ENCODE peak calls at places on chromosomes 13 and 19, in eight cellular contexts. E, R, U, D, K, B, H and X are unnamed samples.

GRCh38 chr13:66860868-66861447 is 369.2 kb downstream of the PCDH9 start:
- DNase-seq in E (no peak), R (no peak), U (no peak), D (no peak), K (no peak), B (no peak), H (no peak), X (no peak)

GRCh38 chr13:108985166-108985565 is 355.8 kb downstream of the MYO16 start:
- DNase-seq in E (no peak), R (no peak), U (no peak), D (no peak), K (no peak), B (no peak), H (no peak), X (no peak)

GRCh38 chr13:63455938-63456337 is 2040.3 kb upstream of the PCDH20 start:
- DNase-seq in E (peak; percentile 59), R (peak; percentile 17), U (no peak), D (no peak), K (no peak), B (no peak), H (no peak), X (no peak)

GRCh38 chr19:17739121-17739875 is 12.0 kb upstream of the FCHO1 start:
- DNase-seq in E (peak; percentile 52), R (no peak), U (no peak), D (no peak), K (peak; percentile 26), B (no peak), H (no peak), X (no peak)

GRCh38 chr19:13076787-13077186 is 25.9 kb downstream of the LYL1 start:
- DNase-seq in E (no peak), R (no peak), U (no peak), D (no peak), K (no peak), B (no peak), H (no peak), X (no peak)

GRCh38 chr19:2852598-2852997 is 11.3 kb downstream of the ZNF555 start:
- DNase-seq in E (peak; percentile 34), R (no peak), U (no peak), D (no peak), K (no peak), B (no peak), H (no peak), X (no peak)

GRCh38 chr19:33022472-33023116 is 42.1 kb downstream of the RHPN2 start:
- DNase-seq in E (peak; percentile 93), R (peak; percentile 84), U (no peak), D (no peak), K (no peak), B (no peak), H (no peak), X (no peak)

GRCh38 chr13:50713849-50714248 is 129.6 kb downstream of the DLEU7 start:
- DNase-seq in E (no peak), R (no peak), U (no peak), D (peak; percentile 32), K (no peak), B (no peak), H (no peak), X (peak; percentile 81)

GRCh38 chr13:36261011-36261410 is 36.6 kb downstream of the CCDC169 start:
- DNase-seq in E (no peak), R (no peak), U (no peak), D (no peak), K (no peak), B (no peak), H (no peak), X (no peak)

GRCh38 chr19:7257148-7258041 is 36.8 kb downstream of the INSR start:
- DNase-seq in E (no peak), R (no peak), U (no peak), D (no peak), K (no peak), B (peak; percentile 72), H (peak; percentile 4), X (peak; percentile 76)

GRCh38 chr13:113393572-113394503 is 29.9 kb upstream of the GRTP1 start:
- DNase-seq in E (peak; percentile 94), R (peak; percentile 94), U (no peak), D (peak; percentile 96), K (peak; percentile 84), B (peak; percentile 56), H (no peak), X (peak; percentile 54)

GRCh38 chr19:35332817-35333216 is 3.8 kb downstream of the CD22 start:
- DNase-seq in E (peak; percentile 12), R (no peak), U (no peak), D (no peak), K (no peak), B (no peak), H (no peak), X (no peak)

GRCh38 chr13:113930711-113931637 is 42.9 kb downstream of the C13orf46 start:
- DNase-seq in E (no peak), R (no peak), U (no peak), D (no peak), K (no peak), B (no peak), H (peak; percentile 0), X (no peak)

GRCh38 chr13:58080806-58081205 is 449.3 kb downstream of the PCDH17 start:
- DNase-seq in E (peak; percentile 72), R (peak; percentile 49), U (no peak), D (no peak), K (no peak), B (no peak), H (no peak), X (no peak)

GRCh38 chr19:45076029-45076850 is at the start of gene ZNF296:
- DNase-seq in E (peak; percentile 92), R (peak; percentile 91), U (no peak), D (peak; percentile 97), K (peak; percentile 74), B (peak; percentile 75), H (no peak), X (peak; percentile 33)

GRCh38 chr13:31121327-31122140 is 40.2 kb downstream of the HSPH1 start:
- DNase-seq in E (no peak), R (no peak), U (no peak), D (no peak), K (no peak), B (no peak), H (no peak), X (no peak)
- H3K27me3 ChIP-seq in E (no peaks in the 10 kb centered on the region), R (no peaks in the 10 kb centered on the region), U (no peaks in the 10 kb centered on the region), D (no peaks in the 10 kb centered on the region), K (peaks cover 9% of the 10 kb centered on the region), B (peaks cover 64% of the 10 kb centered on the region), H (no peaks in the 10 kb centered on the region), X (no peaks in the 10 kb centered on the region)

GRCh38 chr13:95253033-95253432 is 48.2 kb downstream of the ABCC4 start:
- DNase-seq in E (no peak), R (no peak), U (no peak), D (no peak), K (no peak), B (no peak), H (no peak), X (no peak)

GRCh38 chr13:95256086-95256485 is 45.2 kb downstream of the ABCC4 start:
- DNase-seq in E (no peak), R (no peak), U (no peak), D (no peak), K (no peak), B (peak; percentile 93), H (no peak), X (peak; percentile 93)

GRCh38 chr13:95254341-95254740 is 46.9 kb downstream of the ABCC4 start:
- DNase-seq in E (no peak), R (no peak), U (no peak), D (no peak), K (no peak), B (peak; percentile 56), H (no peak), X (peak; percentile 46)

GRCh38 chr13:95258098-95258497 is 43.2 kb downstream of the ABCC4 start:
- DNase-seq in E (no peak), R (no peak), U (no peak), D (no peak), K (no peak), B (no peak), H (no peak), X (no peak)

GRCh38 chr13:95255072-95255732 is 46.0 kb downstream of the ABCC4 start:
- DNase-seq in E (no peak), R (no peak), U (no peak), D (no peak), K (no peak), B (no peak), H (no peak), X (no peak)
- H3K27ac ChIP-seq in E (no peak overlapping the region), R (no peak overlapping the region), U (no peak overlapping the region), D (no peak overlapping the region), K (no peak overlapping the region), B (peak overlapping the region; percentile 90), H (no peak overlapping the region), X (no peak overlapping the region)

GRCh38 chr13:98983182-98983581 is 5.3 kb upstream of the DOCK9 start:
- DNase-seq in E (no peak), R (no peak), U (no peak), D (no peak), K (no peak), B (no peak), H (no peak), X (no peak)

GRCh38 chr13:98985591-98985990 is 7.7 kb upstream of the DOCK9 start:
- DNase-seq in E (no peak), R (no peak), U (no peak), D (no peak), K (no peak), B (no peak), H (no peak), X (no peak)

GRCh38 chr13:98984118-98984517 is 6.3 kb upstream of the DOCK9 start:
- DNase-seq in E (no peak), R (no peak), U (no peak), D (no peak), K (no peak), B (no peak), H (no peak), X (no peak)

GRCh38 chr13:98986226-98986846 is 8.5 kb upstream of the DOCK9 start:
- DNase-seq in E (no peak), R (no peak), U (no peak), D (no peak), K (no peak), B (no peak), H (no peak), X (no peak)

GRCh38 chr13:98984983-98985382 is 7.1 kb upstream of the DOCK9 start:
- DNase-seq in E (peak; percentile 43), R (peak; percentile 26), U (no peak), D (no peak), K (no peak), B (no peak), H (no peak), X (no peak)
- H3K27me3 ChIP-seq in E (no peaks in the 10 kb centered on the region), R (no peaks in the 10 kb centered on the region), U (no peaks in the 10 kb centered on the region), D (no peaks in the 10 kb centered on the region), K (peaks cover 3% of the 10 kb centered on the region), B (no peaks in the 10 kb centered on the region), H (no peaks in the 10 kb centered on the region), X (no peaks in the 10 kb centered on the region)

DNA sequence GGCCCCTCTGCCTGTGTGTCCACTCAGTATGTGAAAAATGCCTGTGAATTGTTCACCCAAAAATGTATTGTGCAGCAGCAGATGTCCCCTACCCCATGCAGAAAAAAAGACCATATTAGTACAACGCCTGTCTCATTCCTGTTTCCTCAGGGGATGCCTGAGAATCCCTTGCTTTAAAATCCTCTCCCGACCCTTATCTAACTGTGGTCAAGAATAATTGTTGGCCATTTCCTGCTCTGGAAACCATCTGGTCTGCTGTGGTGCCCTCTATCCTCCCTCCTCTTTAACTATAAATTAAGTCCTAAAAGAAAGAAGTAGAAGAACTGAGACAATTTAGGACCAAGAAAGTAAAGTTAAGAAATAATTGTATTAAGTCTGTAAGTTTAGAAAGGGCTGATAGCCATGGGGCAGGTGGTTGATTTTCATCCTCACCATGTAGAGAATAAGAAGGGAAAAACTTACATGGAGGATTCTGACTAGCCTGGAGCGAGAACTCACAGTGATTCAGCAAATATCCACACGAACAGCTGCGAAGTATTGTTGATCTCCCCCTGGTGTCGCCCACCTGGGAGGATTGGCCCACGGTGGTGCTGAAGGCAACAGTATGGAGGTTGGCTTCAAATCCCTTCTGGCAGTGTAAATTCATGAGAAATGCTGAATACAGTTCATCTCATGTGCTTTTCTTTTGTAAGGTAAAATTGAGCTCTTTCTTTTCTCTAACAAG is 85.6 kb downstream of the COL4A2 start:
- DNase-seq in E (no peak), R (no peak), U (no peak), D (no peak), K (no peak), B (no peak), H (no peak), X (no peak)
- H3K27ac ChIP-seq in E (peak overlapping the region; percentile 29), R (no peak overlapping the region), U (peak overlapping the region; percentile 98), D (peak overlapping the region; percentile 8), K (peak overlapping the region; percentile 6), B (no peak overlapping the region), H (peak overlapping the region; percentile 98), X (no peak overlapping the region)